ENCODE peak calls at places on chromosomes 7 and 10, in nine cellular contexts. T is chondrocyte; K is T-helper 2 cell; Y is stimulated activated CD8-positive, alpha-beta memory T cell treated with anti-CD3 and anti-CD28 coated beads, Interleukin-4, amount 100 ng/mL, for 24 hours; D is AG20443; O is natural killer cell; G is T-cell; M is choroid plexus epithelial cell; R is EH. P is an unnamed sample.

GRCh38 chr7:145216876-145217275 is 381.0 kb upstream of the TPK1 start:
- DNase-seq in T (no peak), K (no peak), Y (no peak), D (no peak), O (no peak), G (no peak), M (peak; percentile 35), R (no peak), P (no peak)

GRCh38 chr10:75971402-75972211 is 540.2 kb downstream of the LRMDA start:
- DNase-seq in T (no peak), K (no peak), Y (no peak), D (peak; percentile 61), O (no peak), G (no peak), M (peak; percentile 83), R (peak; percentile 33), P (no peak)

GRCh38 chr10:34492081-34492480 is 323.0 kb downstream of the PARD3 start:
- DNase-seq in T (no peak), K (no peak), Y (no peak), D (no peak), O (no peak), G (no peak), M (no peak), R (no peak), P (no peak)

GRCh38 chr10:102960158-102960557 is 42.1 kb downstream of the CNNM2 start:
- DNase-seq in T (no peak), K (no peak), Y (no peak), D (no peak), O (no peak), G (no peak), M (no peak), R (no peak), P (no peak)

GRCh38 chr10:42635098-42635497 is 3.3 kb downstream of the ZNF33B start:
- DNase-seq in T (no peak), K (no peak), Y (no peak), D (no peak), O (no peak), G (no peak), M (no peak), R (no peak), P (no peak)

GRCh38 chr10:124557648-124558338 is 96.2 kb downstream of the LHPP start:
- DNase-seq in T (peak; percentile 77), K (no peak), Y (no peak), D (no peak), O (no peak), G (no peak), M (peak; percentile 26), R (no peak), P (peak; percentile 33)

GRCh38 chr10:43234471-43235041 is 32.3 kb downstream of the RASGEF1A start:
- DNase-seq in T (peak; percentile 65), K (no peak), Y (no peak), D (no peak), O (peak; percentile 9), G (no peak), M (no peak), R (no peak), P (peak; percentile 16)

GRCh38 chr7:40717242-40717641 is 582.4 kb downstream of the SUGCT start:
- DNase-seq in T (no peak), K (no peak), Y (no peak), D (peak; percentile 66), O (no peak), G (no peak), M (peak; percentile 88), R (peak; percentile 81), P (peak; percentile 39)

GRCh38 chr7:3943779-3944520 is 642.9 kb downstream of the SDK1 start:
- DNase-seq in T (no peak), K (no peak), Y (no peak), D (no peak), O (no peak), G (no peak), M (no peak), R (no peak), P (no peak)

GRCh38 chr10:71287456-71287855 is 31.6 kb upstream of the SLC29A3 start:
- DNase-seq in T (no peak), K (no peak), Y (no peak), D (no peak), O (no peak), G (no peak), M (no peak), R (no peak), P (no peak)

GRCh38 chr7:119929891-119930290 is 343.1 kb upstream of the KCND2 start:
- DNase-seq in T (no peak), K (no peak), Y (no peak), D (no peak), O (no peak), G (no peak), M (no peak), R (no peak), P (no peak)

GRCh38 chr7:130490888-130491771 is 755 bp upstream of the MEST start:
- DNase-seq in T (no peak), K (no peak), Y (no peak), D (peak; percentile 81), O (no peak), G (peak; percentile 50), M (peak; percentile 62), R (peak; percentile 32), P (no peak)

GRCh38 chr10:100373298-100374136 is 26.5 kb downstream of the SCD start:
- DNase-seq in T (peak; percentile 99), K (peak; percentile 85), Y (peak; percentile 85), D (peak; percentile 95), O (peak; percentile 84), G (peak; percentile 80), M (peak; percentile 100), R (peak; percentile 100), P (peak; percentile 100)

GRCh38 chr7:132138817-132139216 is 437.5 kb downstream of the PLXNA4 start:
- DNase-seq in T (no peak), K (no peak), Y (no peak), D (no peak), O (no peak), G (no peak), M (no peak), R (no peak), P (no peak)

GRCh38 chr10:94607111-94607510 is 61.5 kb downstream of the HELLS start:
- DNase-seq in T (no peak), K (no peak), Y (no peak), D (no peak), O (no peak), G (no peak), M (no peak), R (no peak), P (no peak)

GRCh38 chr10:69636273-69636575 is 6.2 kb downstream of the FAM241B start:
- DNase-seq in T (no peak), K (no peak), Y (no peak), D (no peak), O (no peak), G (no peak), M (no peak), R (no peak), P (no peak)

GRCh38 chr10:45547207-45547606 is 125.4 kb downstream of the ZFAND4 start:
- DNase-seq in T (no peak), K (no peak), Y (no peak), D (no peak), O (no peak), G (no peak), M (no peak), R (no peak), P (no peak)

GRCh38 chr7:157584420-157584819 is 247.6 kb downstream of the DNAJB6 start:
- DNase-seq in T (peak; percentile 51), K (no peak), Y (no peak), D (no peak), O (no peak), G (no peak), M (no peak), R (no peak), P (no peak)

GRCh38 chr10:73814896-73815718 is 3.7 kb upstream of the NDST2 start:
- DNase-seq in T (no peak), K (no peak), Y (no peak), D (no peak), O (no peak), G (no peak), M (no peak), R (no peak), P (peak; percentile 80)

GRCh38 chr10:86057708-86058107 is 308.9 kb downstream of the GRID1 start:
- DNase-seq in T (no peak), K (no peak), Y (no peak), D (no peak), O (no peak), G (no peak), M (no peak), R (no peak), P (no peak)

P was measured in upper lobe of left lung.